ENCODE peak calls at places on chromosomes 6 and 20, in ten cellular contexts. O is tibial artery, U is astrocyte of the cerebellum, W is IMR-90, N is lower leg skin, C is thoracic aorta, L is psoas muscle, G is GM12865, Y is A549, D is GM12864. Q is an unnamed sample.

GRCh38 chr20:49286689-49287551 is 9.1 kb upstream of the ZNFX1 start:
- DNase-seq in O (no peak), U (no peak), W (peak), N (no peak), C (no peak), L (no peak), G (peak), Y (no peak), D (no peak), Q (no peak)

GRCh38 chr6:143023695-143024094 is 37.0 kb upstream of the AIG1 start:
- DNase-seq in O (no peak), U (no peak), W (no peak), N (no peak), C (no peak), L (no peak), G (no peak), Y (no peak), D (no peak), Q (no peak)

GRCh38 chr6:15017251-15017650 is 228.6 kb upstream of the JARID2 start:
- DNase-seq in O (no peak), U (no peak), W (peak), N (no peak), C (no peak), L (peak), G (peak), Y (no peak), D (no peak), Q (peak)

GRCh38 chr6:168281826-168282225 is 37.8 kb downstream of the DACT2 start:
- DNase-seq in O (no peak), U (no peak), W (no peak), N (no peak), C (no peak), L (no peak), G (no peak), Y (no peak), D (no peak), Q (no peak)

GRCh38 chr6:125668071-125668470 is 81.4 kb upstream of the HEY2 start:
- DNase-seq in O (no peak), U (no peak), W (no peak), N (no peak), C (no peak), L (no peak), G (no peak), Y (no peak), D (no peak), Q (no peak)

GRCh38 chr20:40943591-40943990 is 85.0 kb upstream of the TOP1 start:
- DNase-seq in O (no peak), U (no peak), W (no peak), N (no peak), C (no peak), L (no peak), G (no peak), Y (no peak), D (no peak), Q (no peak)

GRCh38 chr6:131059486-131059885 is 3.6 kb downstream of the EPB41L2 start:
- DNase-seq in O (no peak), U (no peak), W (peak), N (no peak), C (no peak), L (no peak), G (no peak), Y (peak), D (no peak), Q (peak)

GRCh38 chr6:133704371-133704770 is 184.5 kb upstream of the TCF21 start:
- DNase-seq in O (no peak), U (no peak), W (peak), N (no peak), C (no peak), L (no peak), G (no peak), Y (no peak), D (no peak), Q (peak)

GRCh38 chr6:148211777-148212324 is 130.8 kb upstream of the SASH1 start:
- DNase-seq in O (no peak), U (no peak), W (no peak), N (no peak), C (no peak), L (no peak), G (no peak), Y (no peak), D (no peak), Q (no peak)

GRCh38 chr6:143698329-143698728 is 20.6 kb downstream of the PHACTR2 start:
- DNase-seq in O (no peak), U (no peak), W (no peak), N (no peak), C (no peak), L (no peak), G (no peak), Y (no peak), D (no peak), Q (no peak)

GRCh38 chr20:21701171-21701876 is 4.1 kb upstream of the PAX1 start:
- DNase-seq in O (no peak), U (no peak), W (no peak), N (no peak), C (no peak), L (no peak), G (no peak), Y (no peak), D (no peak), Q (no peak)

GRCh38 chr6:85641522-85641915 is 1.2 kb downstream of the SYNCRIP start:
- DNase-seq in O (no peak), U (no peak), W (peak), N (peak), C (no peak), L (no peak), G (no peak), Y (no peak), D (no peak), Q (peak)

GRCh38 chr6:137044366-137045220 is at the start of gene IL20RA:
- DNase-seq in O (no peak), U (no peak), W (no peak), N (no peak), C (no peak), L (peak), G (peak), Y (peak), D (no peak), Q (peak)

GRCh38 chr20:38190936-38191371 is 25.9 kb upstream of the TGM2 start:
- DNase-seq in O (peak), U (no peak), W (no peak), N (no peak), C (no peak), L (no peak), G (no peak), Y (no peak), D (no peak), Q (no peak)

GRCh38 chr20:63295846-63296245 is 2.9 kb downstream of the COL20A1 start:
- DNase-seq in O (no peak), U (no peak), W (no peak), N (no peak), C (no peak), L (no peak), G (no peak), Y (no peak), D (no peak), Q (no peak)

GRCh38 chr20:53413188-53413631 is 180.4 kb downstream of the ZNF217 start:
- DNase-seq in O (no peak), U (no peak), W (no peak), N (no peak), C (no peak), L (peak), G (peak), Y (peak), D (peak), Q (no peak)

GRCh38 chr6:55524441-55524840 is 54.6 kb downstream of the HMGCLL1 start:
- DNase-seq in O (no peak), U (no peak), W (no peak), N (no peak), C (no peak), L (no peak), G (no peak), Y (no peak), D (no peak), Q (no peak)

GRCh38 chr6:23656257-23656731 is 469.7 kb upstream of the NRSN1 start:
- DNase-seq in O (no peak), U (no peak), W (no peak), N (no peak), C (no peak), L (no peak), G (no peak), Y (no peak), D (no peak), Q (no peak)

GRCh38 chr20:9374480-9374879 is 139.9 kb upstream of the LAMP5 start:
- DNase-seq in O (no peak), U (no peak), W (peak), N (no peak), C (no peak), L (no peak), G (no peak), Y (no peak), D (no peak), Q (no peak)

GRCh38 chr20:37327748-37328147 is 18.2 kb upstream of the SRC start:
- DNase-seq in O (peak), U (peak), W (peak), N (peak), C (peak), L (peak), G (no peak), Y (no peak), D (no peak), Q (peak)

GRCh38 chr20:36812601-36813000 is 39.0 kb upstream of the DSN1 start:
- DNase-seq in O (no peak), U (no peak), W (no peak), N (no peak), C (no peak), L (no peak), G (no peak), Y (no peak), D (no peak), Q (no peak)

GRCh38 chr6:7343546-7344475 is 30.8 kb upstream of the SSR1 start:
- DNase-seq in O (no peak), U (no peak), W (no peak), N (no peak), C (no peak), L (no peak), G (no peak), Y (no peak), D (no peak), Q (no peak)

GRCh38 chr6:158018851-158019361 is 37.2 kb downstream of the SYNJ2 start:
- DNase-seq in O (peak), U (no peak), W (peak), N (no peak), C (no peak), L (no peak), G (no peak), Y (no peak), D (no peak), Q (peak)

GRCh38 chr20:10669843-10670446 is 3.9 kb downstream of the JAG1 start:
- DNase-seq in O (no peak), U (no peak), W (no peak), N (no peak), C (no peak), L (no peak), G (no peak), Y (no peak), D (no peak), Q (no peak)

GRCh38 chr6:88629838-88630462 is 333.5 kb downstream of the RNGTT start:
- DNase-seq in O (no peak), U (peak), W (no peak), N (no peak), C (no peak), L (no peak), G (peak), Y (no peak), D (no peak), Q (no peak)

GRCh38 chr6:148969679-148970078 is 222.8 kb downstream of the UST start:
- DNase-seq in O (no peak), U (peak), W (peak), N (peak), C (no peak), L (peak), G (no peak), Y (no peak), D (no peak), Q (no peak)

GRCh38 chr20:19463597-19463996 is 251.2 kb downstream of the SLC24A3 start:
- DNase-seq in O (no peak), U (no peak), W (no peak), N (no peak), C (no peak), L (no peak), G (no peak), Y (no peak), D (no peak), Q (no peak)
- TF ChIP-seq CTCF in O (no peak), U (no peak), W (no peak), N (no peak), C (no peak), L (no peak), G (no peak), Y (no peak), D (no peak), Q (no peak)

DNA sequence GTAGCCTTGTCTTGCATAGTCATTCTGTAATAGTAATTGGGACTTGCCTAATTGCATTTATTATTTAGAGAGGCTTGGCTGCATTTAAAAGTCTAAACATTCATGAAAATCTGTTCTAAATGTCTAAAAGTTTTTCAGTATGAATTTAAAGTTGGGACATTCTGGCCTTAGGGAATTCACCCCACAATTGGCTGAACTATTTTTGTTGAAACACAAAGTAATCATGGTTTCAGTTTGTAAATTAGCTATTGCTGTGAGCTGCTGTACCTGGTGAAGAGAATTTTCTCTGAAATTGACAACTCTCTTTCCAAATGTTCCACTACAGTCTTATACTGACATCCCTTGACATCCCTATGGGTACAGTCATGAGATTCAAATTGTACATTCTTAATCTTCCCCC is 253.0 kb downstream of the FARS2 start:
- DNase-seq in O (no peak), U (no peak), W (no peak), N (no peak), C (no peak), L (no peak), G (peak), Y (no peak), D (no peak), Q (no peak)
- H3K4me3 ChIP-seq in O (no peak), U (no peak), W (no peak), N (no peak), C (no peak), L (no peak), G (no peak), Y (no peak), D (no peak), Q (no peak)

DNA sequence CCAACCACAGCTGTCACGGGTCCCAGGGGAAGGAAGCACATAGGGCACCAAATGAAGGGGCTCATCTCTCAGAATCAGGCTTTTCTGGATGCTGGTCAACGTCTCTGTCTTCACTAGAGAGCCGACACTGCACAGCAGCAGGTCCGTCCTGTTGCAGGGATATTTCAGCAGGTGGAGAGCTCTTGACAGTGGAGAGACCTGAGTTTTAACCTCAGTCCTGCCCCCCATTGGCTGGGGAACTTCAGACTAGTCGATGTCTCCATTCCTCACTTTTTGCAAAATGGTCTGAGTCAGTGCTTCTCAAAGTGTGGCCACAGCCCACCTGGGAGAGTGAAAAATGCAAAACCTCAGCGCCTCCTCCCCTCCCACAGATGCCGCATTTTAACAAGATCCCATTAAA is 91.3 kb downstream of the BFSP1 start:
- DNase-seq in O (no peak), U (no peak), W (no peak), N (no peak), C (no peak), L (no peak), G (no peak), Y (no peak), D (no peak), Q (no peak)
- TF ChIP-seq CTCF in O (no peak), U (no peak), W (no peak), N (no peak), C (no peak), L (no peak), G (no peak), Y (no peak), D (no peak), Q (no peak)

GRCh38 chr6:107045733-107046312 is 17.8 kb downstream of the MTRES1 start:
- DNase-seq in O (no peak), U (no peak), W (no peak), N (no peak), C (no peak), L (no peak), G (no peak), Y (no peak), D (no peak), Q (no peak)
- H3K4me3 ChIP-seq in O (no peak), U (no peak), W (no peak), N (no peak), C (no peak), L (no peak), G (no peak), Y (no peak), D (no peak), Q (no peak)

Q was measured in foreskin fibroblast.